ENCODE peak calls at places on chromosomes 5 and 9, in ten cellular contexts. N is A549; K is pancreas; X is CD8-positive, alpha-beta memory T cell; L is ovary; S is right cardiac atrium; E is A673; T is tibial nerve; Q is astrocyte; O is CD8-positive, alpha-beta T cell. W is an unnamed sample.

GRCh38 chr5:53194086-53194485 is 84.5 kb upstream of the MOCS2 start:
- DNase-seq in O (no peak), L (no peak), T (no peak), K (no peak), Q (peak), X (no peak), S (no peak), E (no peak), N (no peak), W (no peak)

GRCh38 chr9:91429501-91429900 is 5.9 kb upstream of the NFIL3 start:
- DNase-seq in L (no peak), O (no peak), Q (no peak), E (no peak), T (no peak), N (no peak), S (no peak), K (no peak), X (no peak), W (no peak)

GRCh38 chr5:142109356-142110045 is 922 bp downstream of the NDFIP1 start:
- DNase-seq in O (peak), N (peak), L (no peak), K (peak), Q (no peak), T (no peak), S (peak), E (peak), X (no peak), W (no peak)

GRCh38 chr5:96053063-96053735 is 91.5 kb upstream of the ELL2 start:
- DNase-seq in K (no peak), X (no peak), L (no peak), S (no peak), N (no peak), Q (no peak), E (no peak), T (no peak), O (no peak), W (no peak)

GRCh38 chr9:87500491-87500890 is 2.8 kb downstream of the DAPK1 start:
- DNase-seq in L (no peak), O (no peak), K (no peak), T (no peak), E (peak), Q (no peak), S (no peak), N (no peak), X (no peak), W (no peak)

GRCh38 chr9:137463194-137463930 is 4.2 kb upstream of the NSMF start:
- DNase-seq in E (no peak), Q (no peak), O (peak), T (no peak), N (no peak), S (peak), K (no peak), X (no peak), L (peak), W (no peak)

GRCh38 chr5:91641730-91642350 is 258.7 kb upstream of the ARRDC3 start:
- DNase-seq in Q (peak), L (no peak), O (no peak), K (no peak), X (no peak), T (no peak), S (no peak), E (peak), N (peak), W (no peak)

GRCh38 chr5:1106385-1107166 is 5.3 kb downstream of the SLC12A7 start:
- DNase-seq in K (no peak), N (no peak), X (no peak), O (peak), L (no peak), Q (no peak), S (no peak), T (no peak), E (no peak), W (no peak)

GRCh38 chr5:159515909-159516415 is 185.7 kb upstream of the IL12B start:
- DNase-seq in X (peak), T (no peak), K (peak), Q (peak), E (peak), O (peak), N (peak), S (peak), L (peak), W (peak)

GRCh38 chr5:90606539-90606938 is 47.9 kb downstream of the ADGRV1 start:
- DNase-seq in T (no peak), X (no peak), S (no peak), N (no peak), L (no peak), K (no peak), Q (no peak), O (no peak), E (peak), W (no peak)

GRCh38 chr9:5652810-5653209 is 23.9 kb downstream of the RIC1 start:
- DNase-seq in Q (no peak), E (no peak), N (no peak), K (no peak), S (no peak), T (no peak), L (no peak), X (no peak), O (no peak), W (no peak)

GRCh38 chr5:122776143-122776542 is 1.3 kb downstream of the SNX2 start:
- DNase-seq in K (no peak), O (no peak), X (no peak), N (no peak), Q (no peak), T (no peak), S (no peak), L (no peak), E (no peak), W (no peak)

GRCh38 chr5:179827684-179828083 is 7.0 kb downstream of the SQSTM1 start:
- DNase-seq in S (no peak), N (peak), Q (no peak), X (no peak), T (no peak), O (peak), L (no peak), K (no peak), E (peak), W (no peak)

GRCh38 chr5:94111209-94112004 is 370.0 kb upstream of the POU5F2 start:
- DNase-seq in K (peak), L (peak), Q (peak), E (peak), S (peak), T (peak), N (peak), O (peak), X (peak), W (peak)

GRCh38 chr9:15276328-15276969 is 30.6 kb downstream of the TTC39B start:
- DNase-seq in O (no peak), X (no peak), S (no peak), T (no peak), L (no peak), K (no peak), E (no peak), Q (no peak), N (no peak), W (no peak)

GRCh38 chr9:111179577-111179976 is 141.3 kb upstream of the LPAR1 start:
- DNase-seq in K (no peak), Q (peak), T (no peak), E (no peak), X (no peak), N (no peak), O (no peak), L (no peak), S (no peak), W (no peak)

GRCh38 chr5:129135633-129136032 is 41.1 kb downstream of the ISOC1 start:
- DNase-seq in K (no peak), X (no peak), T (no peak), O (no peak), N (no peak), L (no peak), E (no peak), Q (no peak), S (no peak), W (no peak)

GRCh38 chr5:554284-554988 is 30.2 kb upstream of the SLC9A3 start:
- DNase-seq in N (no peak), E (no peak), K (peak), S (no peak), T (no peak), Q (no peak), L (no peak), X (no peak), O (no peak), W (no peak)

GRCh38 chr5:126394211-126394828 is 28.9 kb upstream of the GRAMD2B start:
- DNase-seq in Q (no peak), L (no peak), T (no peak), K (no peak), X (no peak), N (no peak), E (no peak), S (no peak), O (no peak), W (no peak)

GRCh38 chr5:33692983-33693382 is 198.8 kb downstream of the ADAMTS12 start:
- DNase-seq in L (no peak), K (no peak), X (no peak), T (no peak), N (no peak), O (no peak), S (no peak), Q (no peak), E (no peak), W (no peak)

GRCh38 chr9:124810513-124811355 is 33.8 kb downstream of the OLFML2A start:
- DNase-seq in Q (peak), K (no peak), X (no peak), S (no peak), L (no peak), T (no peak), N (peak), E (no peak), O (no peak), W (no peak)

GRCh38 chr5:174511711-174512253 is 212.6 kb upstream of the MSX2 start:
- DNase-seq in N (no peak), E (no peak), X (no peak), O (no peak), Q (peak), T (no peak), S (no peak), L (no peak), K (no peak), W (no peak)

GRCh38 chr9:86827893-86828292 is 119.4 kb downstream of the GAS1 start:
- DNase-seq in L (no peak), X (no peak), S (no peak), Q (no peak), K (no peak), O (no peak), T (no peak), N (no peak), E (no peak), W (no peak)

GRCh38 chr5:139481580-139482049 is 943 bp downstream of the STING1 start:
- DNase-seq in N (no peak), X (no peak), Q (no peak), E (peak), L (peak), O (no peak), K (no peak), S (peak), T (no peak), W (no peak)

GRCh38 chr9:134560206-134560605 is 81.4 kb upstream of the COL5A1 start:
- DNase-seq in Q (no peak), N (no peak), S (no peak), T (no peak), O (no peak), E (no peak), L (no peak), X (no peak), K (no peak), W (no peak)

GRCh38 chr9:27033815-27034403 is 28.4 kb upstream of the LRRC19 start:
- DNase-seq in S (peak), K (no peak), E (peak), O (peak), Q (peak), X (peak), T (peak), N (peak), L (no peak), W (peak)

GRCh38 chr5:119055267-119055666 is 15.6 kb upstream of the DMXL1 start:
- DNase-seq in Q (no peak), N (no peak), L (no peak), O (no peak), X (no peak), E (peak), K (no peak), S (no peak), T (no peak), W (no peak)

GRCh38 chr5:178346607-178347334 is 114.2 kb upstream of the PHYKPL start:
- DNase-seq in K (no peak), O (no peak), Q (no peak), N (no peak), T (no peak), L (no peak), S (no peak), E (no peak), X (no peak), W (peak)

GRCh38 chr5:107744418-107745330 is 73.9 kb upstream of the EFNA5 start:
- DNase-seq in O (no peak), E (no peak), Q (no peak), S (no peak), T (no peak), L (no peak), N (no peak), X (no peak), K (no peak), W (no peak)

GRCh38 chr5:54309237-54309636 is 1.1 kb downstream of the ARL15 start:
- DNase-seq in N (no peak), S (no peak), X (no peak), T (no peak), E (peak), O (no peak), L (no peak), K (no peak), Q (no peak), W (no peak)

GRCh38 chr9:135993409-135993742 is 32.2 kb upstream of the UBAC1 start:
- DNase-seq in N (no peak), X (no peak), L (no peak), E (no peak), Q (no peak), K (no peak), S (no peak), O (no peak), T (no peak), W (no peak)

GRCh38 chr9:121842612-121842978 is 191.2 kb downstream of the DAB2IP start:
- DNase-seq in T (no peak), O (no peak), K (no peak), N (no peak), L (no peak), S (no peak), Q (peak), X (no peak), E (no peak), W (no peak)

GRCh38 chr5:67695369-67695768 is 498.8 kb upstream of the CD180 start:
- DNase-seq in S (no peak), T (no peak), Q (no peak), L (no peak), E (no peak), N (no peak), K (no peak), O (no peak), X (no peak), W (no peak)
- H3K27ac ChIP-seq in S (peak), T (peak), Q (no peak), L (no peak), E (no peak), N (no peak), K (no peak), O (no peak), X (no peak), W (no peak)

GRCh38 chr9:120735009-120735408 is 20.7 kb upstream of the MEGF9 start:
- DNase-seq in X (no peak), S (no peak), E (no peak), L (no peak), O (no peak), N (no peak), K (no peak), T (no peak), Q (no peak), W (no peak)

GRCh38 chr9:120729796-120730195 is 15.5 kb upstream of the MEGF9 start:
- DNase-seq in S (no peak), E (no peak), K (no peak), O (no peak), Q (no peak), L (no peak), T (no peak), N (no peak), X (no peak), W (no peak)

GRCh38 chr9:120734607-120735006 is 20.3 kb upstream of the MEGF9 start:
- DNase-seq in T (no peak), E (no peak), Q (no peak), O (no peak), K (no peak), S (no peak), N (no peak), L (no peak), X (no peak), W (no peak)

GRCh38 chr9:120733190-120733589 is 18.9 kb upstream of the MEGF9 start:
- DNase-seq in S (peak), Q (peak), O (no peak), E (no peak), L (no peak), N (no peak), X (no peak), K (peak), T (no peak), W (no peak)

GRCh38 chr9:120730661-120731514 is 16.6 kb upstream of the MEGF9 start:
- DNase-seq in N (no peak), T (no peak), X (no peak), O (no peak), S (no peak), Q (peak), E (no peak), K (no peak), L (no peak), W (no peak)
- H3K27ac ChIP-seq in N (peak), T (no peak), X (no peak), O (no peak), S (no peak), Q (no peak), E (no peak), K (no peak), L (no peak), W (no peak)

GRCh38 chr9:2158111-2158610 is 143.0 kb downstream of the SMARCA2 start:
- DNase-seq in L (peak), O (peak), Q (peak), T (peak), E (peak), X (peak), S (peak), K (peak), N (peak), W (no peak)
- H3K27ac ChIP-seq in L (no peak), O (no peak), Q (peak), T (peak), E (peak), X (no peak), S (peak), K (peak), N (peak), W (peak)

GRCh38 chr5:173472164-173472563 is 143.9 kb upstream of the STC2 start:
- DNase-seq in E (peak), L (peak), S (peak), T (peak), X (no peak), N (peak), K (peak), O (no peak), Q (peak), W (peak)

GRCh38 chr5:173475780-173476179 is 140.7 kb downstream of the BOD1 start:
- DNase-seq in L (no peak), O (no peak), S (no peak), Q (no peak), T (no peak), X (no peak), E (no peak), N (no peak), K (no peak), W (no peak)

GRCh38 chr5:173474881-173475287 is 141.6 kb downstream of the BOD1 start:
- DNase-seq in Q (peak), O (no peak), N (no peak), E (no peak), T (no peak), K (no peak), L (no peak), X (no peak), S (no peak), W (no peak)

GRCh38 chr5:173473293-173473692 is 143.2 kb downstream of the BOD1 start:
- DNase-seq in T (no peak), O (no peak), Q (no peak), S (no peak), E (no peak), L (no peak), K (no peak), X (no peak), N (no peak), W (no peak)

DNA sequence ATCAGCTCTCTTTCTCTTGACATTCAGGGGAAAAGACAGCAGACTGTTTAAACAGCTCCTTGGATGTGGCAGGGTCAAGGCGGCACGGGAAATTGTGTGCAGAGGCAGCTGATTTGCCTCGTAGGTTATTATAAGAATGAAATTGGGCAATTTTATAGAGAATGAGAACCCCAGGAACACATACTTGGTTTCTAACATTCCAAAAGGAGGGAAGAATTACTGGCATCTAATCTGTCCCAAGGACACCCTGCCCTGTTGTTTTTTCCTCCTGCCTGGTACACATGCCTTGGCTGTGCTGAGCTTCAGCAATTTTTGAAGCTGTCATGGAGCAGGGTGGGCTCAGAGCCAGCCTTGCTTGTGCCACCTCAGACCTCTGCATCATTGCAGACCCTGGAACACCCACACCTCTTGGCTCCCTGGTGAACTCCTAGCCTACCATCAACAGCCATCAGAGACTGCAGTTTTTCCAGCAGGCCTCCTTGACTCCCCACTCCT is 143.6 kb downstream of the BOD1 start:
- DNase-seq in L (peak), N (no peak), O (no peak), K (no peak), Q (peak), E (no peak), S (peak), T (no peak), X (no peak), W (peak)
- H3K27ac ChIP-seq in L (no peak), N (peak), O (no peak), K (peak), Q (peak), E (no peak), S (peak), T (peak), X (no peak), W (peak)

DNA sequence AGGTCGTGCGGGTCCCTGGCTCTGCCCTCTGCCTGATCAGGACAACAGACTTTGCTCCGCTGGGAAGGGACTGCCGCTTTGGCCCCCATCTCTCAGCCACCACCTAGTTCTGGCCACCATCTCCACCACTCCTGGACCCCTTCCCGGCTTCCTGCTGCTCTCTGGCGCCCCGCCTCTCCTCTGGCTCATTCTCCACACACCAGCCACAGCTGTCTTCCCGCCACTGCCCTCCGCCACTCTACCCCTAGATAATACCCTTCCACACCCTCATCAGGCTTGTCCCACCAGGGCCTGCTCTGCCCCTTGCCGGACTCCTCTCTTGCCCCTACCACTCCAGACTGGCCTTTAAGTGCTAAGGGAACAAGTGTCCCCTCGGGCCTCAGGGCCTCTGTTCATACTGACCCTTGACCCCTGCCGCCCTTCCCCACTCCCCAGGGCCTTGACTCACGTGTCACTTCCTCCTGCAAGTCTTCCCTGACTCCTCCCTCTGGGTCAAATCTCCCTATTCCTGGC is 3.0 kb upstream of the CDX1 start:
- DNase-seq in L (peak), S (peak), N (no peak), Q (no peak), X (no peak), K (no peak), O (no peak), E (no peak), T (peak), W (no peak)
- H3K27ac ChIP-seq in L (no peak), S (peak), N (no peak), Q (no peak), X (no peak), K (no peak), O (no peak), E (no peak), T (peak), W (no peak)

DNA sequence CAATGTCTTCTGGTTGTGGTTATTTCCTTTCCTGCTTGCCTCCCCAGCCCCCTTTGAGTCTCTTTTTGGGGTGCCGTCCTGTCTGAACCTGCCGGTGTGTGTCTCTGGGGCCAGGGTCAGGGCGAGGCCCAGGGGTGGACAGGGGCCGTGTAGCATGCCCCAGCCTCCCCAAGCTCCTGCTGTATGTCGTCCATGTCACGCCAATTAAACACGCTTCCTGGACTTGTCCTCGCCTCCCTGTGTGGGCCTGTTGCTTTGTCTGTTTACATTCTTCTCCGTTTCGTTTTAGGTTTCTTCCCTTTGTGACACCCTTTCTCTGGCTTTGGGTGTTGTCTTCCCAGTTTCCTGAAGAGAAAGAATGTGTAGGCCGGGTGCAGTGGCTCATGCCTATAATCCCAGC is 28.5 kb upstream of the HMCN2 start:
- DNase-seq in X (no peak), K (no peak), O (no peak), S (no peak), T (no peak), L (no peak), Q (no peak), N (no peak), E (no peak), W (no peak)
- H3K27ac ChIP-seq in X (no peak), K (no peak), O (no peak), S (no peak), T (no peak), L (no peak), Q (no peak), N (no peak), E (peak), W (no peak)

W was measured in substantia nigra.